ENCODE peak calls at places on chromosomes 1 and 21, in seven cellular contexts. W is PC-3, H is H7, M is pancreas, U is ovary, O is AG04450, P is endothelial cell of umbilical vein. K is an unnamed sample.

GRCh38 chr1:226798427-226799411 is 59.6 kb upstream of the ITPKB start:
- DNase-seq in H (no peak), W (no peak), O (no peak), M (no peak), U (no peak), P (peak; percentile 36), K (peak; percentile 11)

GRCh38 chr1:222097646-222098045 is 355.8 kb upstream of the DUSP10 start:
- DNase-seq in P (no peak), M (no peak), O (no peak), W (peak; percentile 54), H (no peak), U (no peak), K (peak; percentile 60)

GRCh38 chr1:218478336-218478735 is 133.2 kb downstream of the TGFB2 start:
- DNase-seq in O (no peak), M (no peak), U (no peak), P (no peak), H (no peak), W (peak; percentile 62), K (no peak)

GRCh38 chr1:111848852-111849545 is 93.3 kb downstream of the DDX20 start:
- DNase-seq in U (no peak), W (no peak), P (no peak), M (no peak), H (no peak), O (no peak), K (no peak)

GRCh38 chr1:226572325-226572726 is 23.8 kb downstream of the STUM start:
- DNase-seq in P (no peak), W (no peak), H (no peak), U (no peak), O (no peak), M (no peak), K (no peak)

GRCh38 chr1:16229976-16230740 is 6.8 kb downstream of the CPLANE2 start:
- DNase-seq in O (no peak), U (no peak), M (no peak), W (no peak), H (peak; percentile 39), P (no peak), K (no peak)

GRCh38 chr1:214427871-214428277 is 123.5 kb downstream of the PTPN14 start:
- DNase-seq in H (no peak), M (no peak), P (peak; percentile 81), O (peak; percentile 76), W (peak; percentile 96), U (no peak), K (peak; percentile 10)

GRCh38 chr1:174990382-174990999 is 9.3 kb upstream of the CACYBP start:
- DNase-seq in W (peak; percentile 73), U (no peak), M (no peak), P (peak; percentile 88), H (no peak), O (no peak), K (no peak)

GRCh38 chr21:41830145-41830707 is 48.9 kb downstream of the PRDM15 start:
- DNase-seq in W (no peak), M (no peak), O (no peak), U (no peak), H (no peak), P (no peak), K (no peak)

GRCh38 chr1:174074757-174075156 is 52.6 kb upstream of the RC3H1 start:
- DNase-seq in H (no peak), O (peak; percentile 2), P (peak; percentile 33), W (peak; percentile 42), U (no peak), M (no peak), K (no peak)

GRCh38 chr1:110433803-110434202 is 17.1 kb upstream of the PROK1 start:
- DNase-seq in W (peak; percentile 75), U (no peak), P (no peak), M (no peak), H (peak; percentile 77), O (no peak), K (peak; percentile 38)

GRCh38 chr1:90027281-90027680 is 32.4 kb downstream of the ZNF326 start:
- DNase-seq in O (no peak), M (no peak), H (no peak), W (no peak), P (no peak), U (no peak), K (no peak)

GRCh38 chr1:100528861-100529260 is 9.1 kb upstream of the GPR88 start:
- DNase-seq in U (no peak), M (no peak), P (peak; percentile 40), W (no peak), H (no peak), O (peak; percentile 16), K (no peak)

GRCh38 chr1:169933999-169934725 is 40.5 kb upstream of the SCYL3 start:
- DNase-seq in P (peak; percentile 75), M (no peak), U (no peak), W (peak; percentile 72), O (no peak), H (no peak), K (no peak)

GRCh38 chr1:119006406-119007279 is 18.5 kb upstream of the TBX15 start:
- DNase-seq in H (peak; percentile 82), M (no peak), O (no peak), P (no peak), U (no peak), W (no peak), K (no peak)
- H3K27me3 ChIP-seq in H (peaks cover 71% of the 10 kb centered on the region), M (peaks cover 44% of the 10 kb centered on the region), O (peaks cover 76% of the 10 kb centered on the region), P (peaks cover 71% of the 10 kb centered on the region), U (no peaks in the 10 kb centered on the region), W (no peaks in the 10 kb centered on the region), K (peaks cover 28% of the 10 kb centered on the region)

GRCh38 chr1:2043886-2044285 is 6.3 kb upstream of the PRKCZ start:
- DNase-seq in U (no peak), H (no peak), P (no peak), M (no peak), W (no peak), O (no peak), K (no peak)

GRCh38 chr1:2041887-2042286 is 8.3 kb upstream of the PRKCZ start:
- DNase-seq in H (no peak), U (no peak), M (no peak), P (no peak), O (no peak), W (no peak), K (no peak)

GRCh38 chr1:2044510-2045319 is 5.5 kb upstream of the PRKCZ start:
- DNase-seq in O (no peak), W (peak; percentile 85), H (peak; percentile 97), U (peak; percentile 67), P (peak; percentile 45), M (peak; percentile 49), K (peak; percentile 66)

GRCh38 chr1:2041305-2041704 is 8.9 kb upstream of the PRKCZ start:
- DNase-seq in W (no peak), U (no peak), H (no peak), O (no peak), P (no peak), M (no peak), K (no peak)

DNA sequence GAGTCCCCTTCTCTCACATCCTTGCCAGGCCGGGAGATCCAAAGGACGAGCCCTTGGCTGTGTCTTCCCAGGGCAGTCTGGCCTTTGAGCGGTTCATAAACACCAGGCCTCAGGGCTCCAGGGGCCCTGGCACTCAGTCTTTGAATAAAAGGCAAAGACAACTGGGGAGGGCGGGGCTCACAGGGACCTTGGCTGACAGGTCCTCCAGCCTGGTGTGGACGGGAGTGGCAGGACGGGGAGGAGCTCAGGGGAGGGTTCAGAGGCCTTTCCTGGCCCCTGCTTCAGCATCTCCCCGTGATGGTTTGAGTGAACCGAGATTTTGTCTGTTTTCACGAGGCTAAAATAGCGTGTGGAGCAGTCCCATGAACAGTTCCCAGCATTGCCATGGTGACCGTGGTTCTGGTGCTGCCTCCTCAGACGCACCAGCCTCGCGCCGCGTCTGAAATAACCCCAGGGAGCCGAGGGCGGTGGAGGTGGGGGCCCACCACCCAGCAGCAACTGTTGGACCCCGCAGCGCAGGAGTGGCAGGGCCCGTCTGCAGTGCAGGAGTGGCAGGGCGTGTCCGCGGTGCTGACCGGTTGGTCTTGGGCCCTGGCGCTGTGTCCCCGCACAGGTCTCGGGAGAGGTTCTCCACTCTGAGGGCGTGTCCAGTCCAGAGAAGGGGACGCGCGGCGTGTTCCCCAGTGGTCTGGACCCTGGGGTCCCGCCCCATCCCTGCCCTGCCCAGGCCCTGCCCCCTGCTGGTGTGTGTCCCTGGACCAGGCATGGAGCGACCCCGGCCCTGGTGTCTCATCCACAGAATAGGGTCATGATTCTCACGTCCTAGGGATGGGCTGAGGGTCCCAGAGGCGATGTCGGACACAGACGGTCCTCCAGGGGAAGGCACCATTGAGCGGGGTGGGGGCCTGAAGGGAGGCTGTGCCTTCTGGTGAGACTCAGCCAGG is 7.1 kb upstream of the PRKCZ start:
- DNase-seq in U (no peak), H (peak; percentile 76), O (no peak), W (peak; percentile 60), M (no peak), P (no peak), K (no peak)
- H3K27me3 ChIP-seq in U (no peaks in the 10 kb centered on the region), H (peaks cover 4% of the 10 kb centered on the region), O (peaks cover 34% of the 10 kb centered on the region), W (no peaks in the 10 kb centered on the region), M (no peaks in the 10 kb centered on the region), P (no peaks in the 10 kb centered on the region), K (no peaks in the 10 kb centered on the region)

GRCh38 chr21:44713130-44713529 is 1.8 kb upstream of the TSPEAR start:
- DNase-seq in H (peak; percentile 34), O (no peak), W (no peak), U (no peak), M (no peak), P (no peak), K (no peak)

GRCh38 chr21:44711327-44712202 is at the start of gene TSPEAR:
- DNase-seq in U (no peak), W (no peak), P (no peak), O (no peak), H (peak; percentile 72), M (no peak), K (peak; percentile 45)

GRCh38 chr21:44712203-44713028 is 1.0 kb upstream of the TSPEAR start:
- DNase-seq in P (no peak), M (no peak), U (no peak), W (no peak), O (no peak), H (peak; percentile 70), K (peak; percentile 63)

GRCh38 chr21:44713846-44714245 is 2.5 kb upstream of the TSPEAR start:
- DNase-seq in M (no peak), W (no peak), U (no peak), P (no peak), H (peak; percentile 8), O (no peak), K (no peak)

DNA sequence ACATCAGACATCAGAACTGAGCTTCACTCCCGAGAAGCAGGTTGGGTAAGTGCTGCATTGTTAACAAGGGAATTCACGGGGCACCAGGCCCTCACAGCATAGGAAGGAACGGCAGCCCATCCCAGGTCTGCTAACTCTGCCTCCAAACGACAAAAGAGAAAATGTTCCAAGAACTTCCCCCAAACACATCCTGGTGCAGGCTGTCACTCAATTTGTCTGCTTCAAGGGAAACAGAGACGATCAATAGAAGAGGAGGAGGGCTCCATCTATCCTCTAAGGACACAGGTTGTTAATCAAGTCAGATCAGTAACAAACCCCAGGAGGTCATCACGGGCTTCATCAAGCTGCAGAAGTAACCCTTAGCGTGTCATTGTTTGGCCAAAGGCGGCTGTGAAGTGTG is 3.5 kb upstream of the TSPEAR start:
- DNase-seq in O (no peak), H (peak; percentile 22), U (no peak), W (no peak), P (no peak), M (no peak), K (no peak)
- H3K27me3 ChIP-seq in O (peaks cover 59% of the 10 kb centered on the region), H (peaks cover 44% of the 10 kb centered on the region), U (no peaks in the 10 kb centered on the region), W (peaks cover 11% of the 10 kb centered on the region), P (peaks cover 58% of the 10 kb centered on the region), M (peaks cover 31% of the 10 kb centered on the region), K (peaks cover 4% of the 10 kb centered on the region)

DNA sequence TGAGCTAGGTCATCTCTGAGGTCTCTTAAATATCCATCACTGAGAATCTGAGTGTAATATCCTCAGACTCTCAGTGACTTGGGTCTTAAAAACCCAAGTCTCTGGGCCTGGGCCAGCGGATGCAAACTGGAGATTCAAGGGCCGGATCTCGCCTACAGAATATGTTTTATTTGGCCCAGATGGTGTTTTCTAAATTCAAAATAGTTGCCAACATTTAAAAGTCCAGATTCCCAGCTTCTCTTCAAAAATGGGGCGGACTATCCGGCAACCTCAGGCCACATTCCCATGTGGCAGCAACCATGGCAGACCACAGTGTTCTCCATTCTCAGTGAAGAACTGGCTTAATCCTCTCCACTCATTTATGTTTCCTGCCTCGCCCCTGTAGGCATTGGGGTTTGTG is 12.7 kb upstream of the HEYL start:
- DNase-seq in H (no peak), W (no peak), U (no peak), P (no peak), M (no peak), O (no peak), K (no peak)
- H3K27me3 ChIP-seq in H (peaks cover 27% of the 10 kb centered on the region), W (no peaks in the 10 kb centered on the region), U (no peaks in the 10 kb centered on the region), P (peaks cover 13% of the 10 kb centered on the region), M (no peaks in the 10 kb centered on the region), O (peaks cover 39% of the 10 kb centered on the region), K (no peaks in the 10 kb centered on the region)